ENCODE peak calls at places on chromosome 15, in four cellular contexts. T, N, F and Z are unnamed samples.

GRCh38 chr15:33313491-33313890 is 2.7 kb downstream of the RYR3 start:
- DNase-seq in F (no peak), T (no peak), N (no peak), Z (no peak)

GRCh38 chr15:36591534-36592411 is 12.3 kb downstream of the CDIN1 start:
- DNase-seq in T (no peak), F (no peak), N (no peak), Z (no peak)

GRCh38 chr15:89127054-89127702 is 38.9 kb downstream of the ABHD2 start:
- DNase-seq in F (no peak), N (no peak), T (no peak), Z (no peak)

GRCh38 chr15:65990298-65990981 is 121.1 kb downstream of the RAB11A start:
- DNase-seq in F (no peak), N (no peak), T (no peak), Z (no peak)

GRCh38 chr15:40936709-40937666 is 7.8 kb downstream of the DLL4 start:
- DNase-seq in N (no peak), F (no peak), T (no peak), Z (no peak)

GRCh38 chr15:81301815-81302399 is 22.0 kb downstream of the STARD5 start:
- DNase-seq in T (no peak), N (peak; percentile 80), F (peak; percentile 11), Z (peak; percentile 49)

GRCh38 chr15:53739651-53740050 is 19.8 kb downstream of the WDR72 start:
- DNase-seq in T (no peak), F (no peak), N (no peak), Z (no peak)

GRCh38 chr15:90576711-90577389 is 47.1 kb downstream of the CRTC3 start:
- DNase-seq in N (no peak), F (no peak), T (no peak), Z (no peak)

GRCh38 chr15:52730163-52730562 is 51.0 kb upstream of the ATOSA start:
- DNase-seq in F (no peak), T (no peak), N (peak; percentile 28), Z (no peak)

GRCh38 chr15:89157061-89157460 is 64.3 kb downstream of the RLBP1 start:
- DNase-seq in T (no peak), F (no peak), N (no peak), Z (no peak)

GRCh38 chr15:41207687-41208448 is 22.7 kb downstream of the EXD1 start:
- DNase-seq in F (no peak), T (no peak), N (no peak), Z (no peak)

GRCh38 chr15:48653913-48654630 is 8.6 kb upstream of the FBN1 start:
- DNase-seq in N (no peak), F (no peak), T (no peak), Z (no peak)

GRCh38 chr15:25173241-25174028 is 218.6 kb downstream of the SNRPN start:
- DNase-seq in N (no peak), T (no peak), F (no peak), Z (no peak)

GRCh38 chr15:39583586-39584265 is 2.8 kb downstream of the THBS1 start:
- DNase-seq in T (peak; percentile 38), N (no peak), F (peak; percentile 21), Z (no peak)

GRCh38 chr15:60396964-60397771 is 618 bp downstream of the ANXA2 start:
- DNase-seq in F (no peak), N (peak; percentile 53), T (peak; percentile 83), Z (no peak)

GRCh38 chr15:37136666-37137065 is 36.3 kb upstream of the MEIS2 start:
- DNase-seq in F (no peak), T (no peak), N (no peak), Z (no peak)

GRCh38 chr15:90762109-90762508 is 45.0 kb downstream of the BLM start:
- DNase-seq in N (no peak), T (no peak), F (peak; percentile 96), Z (no peak)

GRCh38 chr15:36845270-36845669 is 255.1 kb downstream of the MEIS2 start:
- DNase-seq in N (no peak), F (no peak), T (no peak), Z (no peak)

GRCh38 chr15:89809093-89809786 is 5.4 kb downstream of the ANPEP start:
- DNase-seq in T (no peak), F (no peak), N (no peak), Z (no peak)

GRCh38 chr15:101807345-101807945 is 4.1 kb downstream of the OR4F6 start:
- DNase-seq in F (no peak), T (no peak), N (no peak), Z (no peak)

GRCh38 chr15:22952826-22953579 is 27.2 kb downstream of the CYFIP1 start:
- DNase-seq in F (no peak), T (no peak), N (no peak), Z (no peak)

GRCh38 chr15:80669599-80670273 is 25.4 kb upstream of the ABHD17C start:
- DNase-seq in N (no peak), T (no peak), F (no peak), Z (no peak)

GRCh38 chr15:44243146-44243545 is 45.4 kb upstream of the GOLM2 start:
- DNase-seq in T (no peak), F (no peak), N (no peak), Z (no peak)

GRCh38 chr15:51917493-51917892 is 54.1 kb downstream of the LEO1 start:
- DNase-seq in F (peak; percentile 31), N (no peak), T (peak; percentile 29), Z (no peak)

GRCh38 chr15:80694624-80695098 is 449 bp upstream of the ABHD17C start:
- DNase-seq in N (no peak), T (no peak), F (peak; percentile 4), Z (peak; percentile 32)

GRCh38 chr15:66080791-66081475 is 172.6 kb downstream of the MEGF11 start:
- DNase-seq in N (no peak), F (no peak), T (peak; percentile 25), Z (no peak)

GRCh38 chr15:101013769-101014223 is 94.6 kb downstream of the LRRK1 start:
- DNase-seq in T (no peak), F (no peak), N (no peak), Z (no peak)

GRCh38 chr15:45646220-45646619 is 11.4 kb downstream of the SQOR start:
- DNase-seq in T (no peak), F (no peak), N (no peak), Z (no peak)
- TF ChIP-seq POLR2AphosphoS5 in T (no peak), F (no peak), N (no peak), Z (no peak)

GRCh38 chr15:74025436-74025835 is 30.9 kb downstream of the PML start:
- DNase-seq in N (no peak), T (no peak), F (no peak), Z (no peak)
- TF ChIP-seq SPI1 in N (no peak), T (no peak), F (no peak), Z (no peak)

GRCh38 chr15:62059108-62059817 is 984 bp downstream of the VPS13C start:
- DNase-seq in F (no peak), N (no peak), T (peak; percentile 14), Z (no peak)

GRCh38 chr15:62060116-62060895 is at the start of gene VPS13C:
- DNase-seq in F (peak; percentile 95), N (peak; percentile 80), T (peak; percentile 95), Z (peak; percentile 81)

GRCh38 chr15:62060896-62061280 is 641 bp upstream of the VPS13C start:
- DNase-seq in F (no peak), N (no peak), T (no peak), Z (no peak)

GRCh38 chr15:62058327-62059028 is 1.8 kb downstream of the VPS13C start:
- DNase-seq in F (no peak), N (no peak), T (no peak), Z (no peak)

GRCh38 chr15:62059818-62060115 is 480 bp downstream of the VPS13C start:
- DNase-seq in T (no peak), F (peak; percentile 75), N (peak; percentile 72), Z (peak; percentile 53)
- TF ChIP-seq POLR2AphosphoS5 in T (no peak), F (no peak), N (peak; percentile 43), Z (no peak)

GRCh38 chr15:31586841-31587240 is 260.2 kb downstream of the KLF13 start:
- DNase-seq in N (no peak), F (no peak), T (no peak), Z (no peak)
- TF ChIP-seq SPI1 in N (no peak), F (no peak), T (no peak), Z (no peak)

DNA sequence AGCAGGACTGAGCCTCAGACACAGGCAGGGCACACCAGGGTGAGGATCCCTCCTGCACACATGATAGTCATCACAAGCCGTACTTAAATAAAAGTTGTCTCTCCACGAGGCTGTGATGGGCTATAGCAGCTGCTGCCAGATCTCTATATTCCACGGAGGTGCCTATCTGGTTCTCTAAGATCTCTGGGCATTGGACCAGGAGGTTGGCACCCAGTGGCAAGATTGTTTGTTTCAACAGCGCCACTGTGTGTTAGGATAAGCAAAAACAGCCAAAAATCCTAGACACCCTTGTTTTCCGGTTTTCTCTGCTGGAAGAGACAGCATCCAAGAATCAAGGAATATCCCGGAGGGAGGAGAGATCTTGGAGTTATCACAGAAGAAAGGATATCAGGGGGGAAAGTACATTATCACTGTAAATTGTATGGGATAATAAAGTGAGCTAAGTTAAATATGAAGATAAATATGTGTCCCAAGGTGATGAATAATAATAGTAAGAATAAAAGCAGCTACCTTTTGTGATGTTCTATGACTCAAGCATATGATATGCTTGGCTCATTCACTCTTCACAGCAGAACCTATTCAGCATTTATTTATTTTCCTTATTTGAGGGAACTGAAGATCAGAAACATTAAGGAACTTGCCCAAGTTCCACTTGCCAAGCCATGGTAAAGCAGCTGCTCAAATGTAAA is 90.6 kb upstream of the AKAP13 start:
- DNase-seq in F (peak; percentile 25), T (no peak), N (no peak), Z (no peak)
- TF ChIP-seq POLR2AphosphoS5 in F (no peak), T (no peak), N (no peak), Z (no peak)

GRCh38 chr15:56619881-56620280 is 113.4 kb downstream of the ZNF280D start:
- DNase-seq in T (no peak), N (no peak), F (no peak), Z (no peak)

GRCh38 chr15:56617628-56618027 is 115.7 kb downstream of the ZNF280D start:
- DNase-seq in N (no peak), T (no peak), F (no peak), Z (no peak)

GRCh38 chr15:56613826-56614225 is 119.5 kb downstream of the ZNF280D start:
- DNase-seq in F (no peak), N (no peak), T (no peak), Z (no peak)

GRCh38 chr15:56616551-56616950 is 116.8 kb downstream of the ZNF280D start:
- DNase-seq in T (no peak), F (no peak), N (no peak), Z (no peak)
- TF ChIP-seq SPI1 in T (no peak), F (no peak), N (no peak), Z (no peak)